ENCODE peak calls at places on chromosomes 2 and 18, in seven cellular contexts. One of them, this sample, is unnamed.

GRCh38 chr18:78169487-78169886 is 810.1 kb upstream of the SALL3 start:
- DNase-seq in fibroblast of the aortic adventitia: no peak
- DNase-seq in epithelial cell of proximal tubule: no peak
- DNase-seq in thoracic aorta: no peak
- DNase-seq in A549: no peak
- DNase-seq in ovary: no peak
- DNase-seq in suprapubic skin: no peak
- DNase-seq in this sample: no peak

GRCh38 chr2:177106212-177106611 is 106.4 kb upstream of the HNRNPA3 start:
- DNase-seq in fibroblast of the aortic adventitia: no peak
- DNase-seq in epithelial cell of proximal tubule: no peak
- DNase-seq in thoracic aorta: no peak
- DNase-seq in A549: peak; percentile 24
- DNase-seq in ovary: no peak
- DNase-seq in suprapubic skin: no peak
- DNase-seq in this sample: peak; percentile 17

GRCh38 chr2:165018207-165018606 is 62.9 kb upstream of the SLC38A11 start:
- DNase-seq in fibroblast of the aortic adventitia: peak; percentile 7
- DNase-seq in epithelial cell of proximal tubule: no peak
- DNase-seq in thoracic aorta: no peak
- DNase-seq in A549: no peak
- DNase-seq in ovary: no peak
- DNase-seq in suprapubic skin: no peak
- DNase-seq in this sample: no peak

GRCh38 chr2:201965550-201965949 is 68.1 kb upstream of the FZD7 start:
- DNase-seq in fibroblast of the aortic adventitia: no peak
- DNase-seq in epithelial cell of proximal tubule: no peak
- DNase-seq in thoracic aorta: no peak
- DNase-seq in A549: peak; percentile 37
- DNase-seq in ovary: no peak
- DNase-seq in suprapubic skin: no peak
- DNase-seq in this sample: no peak

GRCh38 chr18:13453714-13454113 is 235.2 kb downstream of the LDLRAD4 start:
- DNase-seq in fibroblast of the aortic adventitia: no peak
- DNase-seq in epithelial cell of proximal tubule: no peak
- DNase-seq in thoracic aorta: no peak
- DNase-seq in A549: no peak
- DNase-seq in ovary: no peak
- DNase-seq in suprapubic skin: peak; percentile 26
- DNase-seq in this sample: peak; percentile 87

GRCh38 chr2:201130524-201131186 is 14.7 kb downstream of the CFLAR start:
- DNase-seq in fibroblast of the aortic adventitia: peak; percentile 84
- DNase-seq in epithelial cell of proximal tubule: peak; percentile 70
- DNase-seq in thoracic aorta: no peak
- DNase-seq in A549: peak; percentile 52
- DNase-seq in ovary: no peak
- DNase-seq in suprapubic skin: no peak
- DNase-seq in this sample: peak; percentile 91

GRCh38 chr2:165245081-165245480 is 5.9 kb downstream of the SCN2A start:
- DNase-seq in fibroblast of the aortic adventitia: no peak
- DNase-seq in epithelial cell of proximal tubule: no peak
- DNase-seq in thoracic aorta: no peak
- DNase-seq in A549: no peak
- DNase-seq in ovary: no peak
- DNase-seq in suprapubic skin: no peak
- DNase-seq in this sample: no peak

GRCh38 chr2:140880573-140880972 is 1250.2 kb downstream of the LRP1B start:
- DNase-seq in fibroblast of the aortic adventitia: no peak
- DNase-seq in epithelial cell of proximal tubule: no peak
- DNase-seq in thoracic aorta: no peak
- DNase-seq in A549: no peak
- DNase-seq in ovary: no peak
- DNase-seq in suprapubic skin: no peak
- DNase-seq in this sample: no peak

GRCh38 chr2:159922563-159922962 is 124.6 kb upstream of the CD302 start:
- DNase-seq in fibroblast of the aortic adventitia: no peak
- DNase-seq in epithelial cell of proximal tubule: no peak
- DNase-seq in thoracic aorta: no peak
- DNase-seq in A549: no peak
- DNase-seq in ovary: no peak
- DNase-seq in suprapubic skin: no peak
- DNase-seq in this sample: no peak

GRCh38 chr2:43139501-43139900 is 86.9 kb downstream of the ZFP36L2 start:
- DNase-seq in fibroblast of the aortic adventitia: no peak
- DNase-seq in epithelial cell of proximal tubule: no peak
- DNase-seq in thoracic aorta: no peak
- DNase-seq in A549: no peak
- DNase-seq in ovary: no peak
- DNase-seq in suprapubic skin: no peak
- DNase-seq in this sample: no peak

GRCh38 chr2:169509230-169509917 is at the start of gene KLHL41:
- DNase-seq in fibroblast of the aortic adventitia: peak; percentile 44
- DNase-seq in epithelial cell of proximal tubule: no peak
- DNase-seq in thoracic aorta: no peak
- DNase-seq in A549: no peak
- DNase-seq in ovary: no peak
- DNase-seq in suprapubic skin: no peak
- DNase-seq in this sample: no peak

GRCh38 chr2:217995741-217996141 is 7.1 kb downstream of the TNS1 start:
- DNase-seq in fibroblast of the aortic adventitia: peak; percentile 82
- DNase-seq in epithelial cell of proximal tubule: no peak
- DNase-seq in thoracic aorta: no peak
- DNase-seq in A549: no peak
- DNase-seq in ovary: peak; percentile 89
- DNase-seq in suprapubic skin: peak; percentile 88
- DNase-seq in this sample: no peak

GRCh38 chr18:10771053-10771709 is 245.4 kb downstream of the NAPG start:
- DNase-seq in fibroblast of the aortic adventitia: no peak
- DNase-seq in epithelial cell of proximal tubule: no peak
- DNase-seq in thoracic aorta: no peak
- DNase-seq in A549: no peak
- DNase-seq in ovary: no peak
- DNase-seq in suprapubic skin: no peak
- DNase-seq in this sample: no peak

DNA sequence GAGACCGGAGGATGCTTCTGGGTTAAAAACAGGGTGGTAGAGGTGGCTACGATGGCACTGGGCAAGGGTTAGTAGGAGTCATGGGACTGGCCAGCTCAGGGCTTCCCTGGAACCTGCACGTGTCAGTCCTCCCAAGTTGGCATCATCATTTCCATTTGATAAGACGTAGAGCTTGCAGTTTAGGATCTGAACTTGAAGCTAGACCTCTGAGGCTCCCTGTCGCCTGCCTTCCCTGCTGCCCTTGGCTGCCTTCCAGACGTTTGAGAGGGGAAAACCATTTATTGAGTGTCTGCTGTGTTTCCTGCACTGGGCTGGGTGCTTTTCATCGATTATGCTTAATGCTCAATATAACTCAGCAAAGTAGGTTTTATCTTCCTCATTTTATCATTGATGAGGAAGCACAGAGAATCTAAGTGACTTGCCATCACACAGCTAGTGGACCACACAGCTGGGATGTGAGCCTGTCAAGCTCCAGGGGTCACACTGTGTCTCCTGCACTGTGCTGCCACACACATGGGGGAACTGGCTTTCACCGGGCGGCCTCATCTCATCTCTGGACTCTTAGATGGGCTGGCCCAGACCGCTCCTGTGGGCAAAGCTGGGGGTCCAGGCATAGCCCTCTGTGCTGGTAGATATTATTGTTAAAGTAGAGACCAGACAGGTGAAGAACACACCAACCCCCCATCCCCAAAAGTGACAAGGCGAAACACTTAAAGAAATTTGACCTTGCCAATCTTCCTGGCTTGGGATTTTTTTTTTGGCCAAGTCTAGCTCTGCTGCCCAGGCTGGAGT is 7.8 kb downstream of the NT5DC4 start:
- DNase-seq in fibroblast of the aortic adventitia: no peak
- DNase-seq in epithelial cell of proximal tubule: no peak
- DNase-seq in thoracic aorta: no peak
- DNase-seq in A549: no peak
- DNase-seq in ovary: no peak
- DNase-seq in suprapubic skin: no peak
- DNase-seq in this sample: no peak
- H3K4me3 ChIP-seq in fibroblast of the aortic adventitia: no peak overlapping the region
- H3K4me3 ChIP-seq in epithelial cell of proximal tubule: no peak overlapping the region
- H3K4me3 ChIP-seq in thoracic aorta: no peak overlapping the region
- H3K4me3 ChIP-seq in A549: no peak overlapping the region
- H3K4me3 ChIP-seq in ovary: no peak overlapping the region
- H3K4me3 ChIP-seq in suprapubic skin: no peak overlapping the region
- H3K4me3 ChIP-seq in this sample: no peak overlapping the region

GRCh38 chr2:134717706-134718094 is 1.1 kb downstream of the TMEM163 start:
- DNase-seq in fibroblast of the aortic adventitia: no peak
- DNase-seq in epithelial cell of proximal tubule: no peak
- DNase-seq in thoracic aorta: no peak
- DNase-seq in A549: no peak
- DNase-seq in ovary: no peak
- DNase-seq in suprapubic skin: no peak
- DNase-seq in this sample: no peak
- H3K4me3 ChIP-seq in fibroblast of the aortic adventitia: no peak overlapping the region
- H3K4me3 ChIP-seq in epithelial cell of proximal tubule: peak overlapping the region; percentile 52
- H3K4me3 ChIP-seq in thoracic aorta: peak overlapping the region; percentile 64
- H3K4me3 ChIP-seq in A549: peak overlapping the region; percentile 56
- H3K4me3 ChIP-seq in ovary: no peak overlapping the region
- H3K4me3 ChIP-seq in suprapubic skin: peak overlapping the region; percentile 52
- H3K4me3 ChIP-seq in this sample: no peak overlapping the region

GRCh38 chr2:175203621-175204496 is 22.3 kb upstream of the ATP5MC3 start:
- DNase-seq in fibroblast of the aortic adventitia: peak; percentile 43
- DNase-seq in epithelial cell of proximal tubule: peak; percentile 7
- DNase-seq in thoracic aorta: no peak
- DNase-seq in A549: peak; percentile 67
- DNase-seq in ovary: no peak
- DNase-seq in suprapubic skin: no peak
- DNase-seq in this sample: peak; percentile 46
- H3K4me3 ChIP-seq in fibroblast of the aortic adventitia: no peak overlapping the region
- H3K4me3 ChIP-seq in epithelial cell of proximal tubule: no peak overlapping the region
- H3K4me3 ChIP-seq in thoracic aorta: no peak overlapping the region
- H3K4me3 ChIP-seq in A549: no peak overlapping the region
- H3K4me3 ChIP-seq in ovary: no peak overlapping the region
- H3K4me3 ChIP-seq in suprapubic skin: no peak overlapping the region
- H3K4me3 ChIP-seq in this sample: no peak overlapping the region

GRCh38 chr2:64650257-64650656 is 3.5 kb downstream of the SERTAD2 start:
- DNase-seq in fibroblast of the aortic adventitia: no peak
- DNase-seq in epithelial cell of proximal tubule: no peak
- DNase-seq in thoracic aorta: no peak
- DNase-seq in A549: no peak
- DNase-seq in ovary: no peak
- DNase-seq in suprapubic skin: no peak
- DNase-seq in this sample: no peak

GRCh38 chr2:64650722-64651338 is 2.9 kb downstream of the SERTAD2 start:
- DNase-seq in fibroblast of the aortic adventitia: no peak
- DNase-seq in epithelial cell of proximal tubule: no peak
- DNase-seq in thoracic aorta: no peak
- DNase-seq in A549: peak; percentile 57
- DNase-seq in ovary: no peak
- DNase-seq in suprapubic skin: no peak
- DNase-seq in this sample: no peak

GRCh38 chr2:64653174-64654062 is at the start of gene SERTAD2:
- DNase-seq in fibroblast of the aortic adventitia: peak; percentile 81
- DNase-seq in epithelial cell of proximal tubule: no peak
- DNase-seq in thoracic aorta: peak; percentile 37
- DNase-seq in A549: peak; percentile 91
- DNase-seq in ovary: peak; percentile 87
- DNase-seq in suprapubic skin: peak; percentile 91
- DNase-seq in this sample: peak; percentile 75

GRCh38 chr2:64652231-64653173 is 1.2 kb downstream of the SERTAD2 start:
- DNase-seq in fibroblast of the aortic adventitia: peak; percentile 75
- DNase-seq in epithelial cell of proximal tubule: no peak
- DNase-seq in thoracic aorta: no peak
- DNase-seq in A549: peak; percentile 54
- DNase-seq in ovary: peak; percentile 62
- DNase-seq in suprapubic skin: no peak
- DNase-seq in this sample: peak; percentile 79

GRCh38 chr2:64651590-64651989 is 2.1 kb downstream of the SERTAD2 start:
- DNase-seq in fibroblast of the aortic adventitia: no peak
- DNase-seq in epithelial cell of proximal tubule: no peak
- DNase-seq in thoracic aorta: no peak
- DNase-seq in A549: no peak
- DNase-seq in ovary: no peak
- DNase-seq in suprapubic skin: no peak
- DNase-seq in this sample: no peak
- H3K4me3 ChIP-seq in fibroblast of the aortic adventitia: peak overlapping the region; percentile 60
- H3K4me3 ChIP-seq in epithelial cell of proximal tubule: peak overlapping the region; percentile 90
- H3K4me3 ChIP-seq in thoracic aorta: peak overlapping the region; percentile 96
- H3K4me3 ChIP-seq in A549: peak overlapping the region; percentile 80
- H3K4me3 ChIP-seq in ovary: peak overlapping the region; percentile 85
- H3K4me3 ChIP-seq in suprapubic skin: no peak overlapping the region
- H3K4me3 ChIP-seq in this sample: no peak overlapping the region

GRCh38 chr2:29615841-29616240 is 305.5 kb downstream of the ALK start:
- DNase-seq in fibroblast of the aortic adventitia: no peak
- DNase-seq in epithelial cell of proximal tubule: no peak
- DNase-seq in thoracic aorta: no peak
- DNase-seq in A549: no peak
- DNase-seq in ovary: no peak
- DNase-seq in suprapubic skin: no peak
- DNase-seq in this sample: no peak
- H3K4me3 ChIP-seq in fibroblast of the aortic adventitia: no peak overlapping the region
- H3K4me3 ChIP-seq in epithelial cell of proximal tubule: no peak overlapping the region
- H3K4me3 ChIP-seq in thoracic aorta: no peak overlapping the region
- H3K4me3 ChIP-seq in A549: no peak overlapping the region
- H3K4me3 ChIP-seq in ovary: no peak overlapping the region
- H3K4me3 ChIP-seq in suprapubic skin: no peak overlapping the region
- H3K4me3 ChIP-seq in this sample: no peak overlapping the region

GRCh38 chr2:38552259-38552658 is 50.5 kb downstream of the HNRNPLL start:
- DNase-seq in fibroblast of the aortic adventitia: no peak
- DNase-seq in epithelial cell of proximal tubule: no peak
- DNase-seq in thoracic aorta: no peak
- DNase-seq in A549: no peak
- DNase-seq in ovary: no peak
- DNase-seq in suprapubic skin: no peak
- DNase-seq in this sample: no peak
- H3K4me3 ChIP-seq in fibroblast of the aortic adventitia: no peak overlapping the region
- H3K4me3 ChIP-seq in epithelial cell of proximal tubule: no peak overlapping the region
- H3K4me3 ChIP-seq in thoracic aorta: no peak overlapping the region
- H3K4me3 ChIP-seq in A549: no peak overlapping the region
- H3K4me3 ChIP-seq in ovary: no peak overlapping the region
- H3K4me3 ChIP-seq in suprapubic skin: no peak overlapping the region
- H3K4me3 ChIP-seq in this sample: no peak overlapping the region

GRCh38 chr2:8142456-8142855 is 539.4 kb upstream of the ID2 start:
- DNase-seq in fibroblast of the aortic adventitia: no peak
- DNase-seq in epithelial cell of proximal tubule: no peak
- DNase-seq in thoracic aorta: no peak
- DNase-seq in A549: no peak
- DNase-seq in ovary: no peak
- DNase-seq in suprapubic skin: no peak
- DNase-seq in this sample: no peak
- H3K4me3 ChIP-seq in fibroblast of the aortic adventitia: no peak overlapping the region
- H3K4me3 ChIP-seq in epithelial cell of proximal tubule: no peak overlapping the region
- H3K4me3 ChIP-seq in thoracic aorta: no peak overlapping the region
- H3K4me3 ChIP-seq in A549: no peak overlapping the region
- H3K4me3 ChIP-seq in ovary: no peak overlapping the region
- H3K4me3 ChIP-seq in suprapubic skin: no peak overlapping the region
- H3K4me3 ChIP-seq in this sample: no peak overlapping the region

GRCh38 chr2:120287183-120288015 is 34.7 kb downstream of the RALB start:
- DNase-seq in fibroblast of the aortic adventitia: peak; percentile 73
- DNase-seq in epithelial cell of proximal tubule: peak; percentile 90
- DNase-seq in thoracic aorta: no peak
- DNase-seq in A549: peak; percentile 71
- DNase-seq in ovary: no peak
- DNase-seq in suprapubic skin: no peak
- DNase-seq in this sample: peak; percentile 72
- H3K4me3 ChIP-seq in fibroblast of the aortic adventitia: no peak overlapping the region
- H3K4me3 ChIP-seq in epithelial cell of proximal tubule: no peak overlapping the region
- H3K4me3 ChIP-seq in thoracic aorta: no peak overlapping the region
- H3K4me3 ChIP-seq in A549: no peak overlapping the region
- H3K4me3 ChIP-seq in ovary: no peak overlapping the region
- H3K4me3 ChIP-seq in suprapubic skin: no peak overlapping the region
- H3K4me3 ChIP-seq in this sample: no peak overlapping the region

GRCh38 chr2:231662811-231663457 is 45.4 kb upstream of the PTMA start:
- DNase-seq in fibroblast of the aortic adventitia: no peak
- DNase-seq in epithelial cell of proximal tubule: no peak
- DNase-seq in thoracic aorta: no peak
- DNase-seq in A549: no peak
- DNase-seq in ovary: no peak
- DNase-seq in suprapubic skin: peak; percentile 79
- DNase-seq in this sample: no peak
- H3K4me3 ChIP-seq in fibroblast of the aortic adventitia: peak overlapping the region; percentile 57
- H3K4me3 ChIP-seq in epithelial cell of proximal tubule: peak overlapping the region; percentile 54
- H3K4me3 ChIP-seq in thoracic aorta: peak overlapping the region; percentile 68
- H3K4me3 ChIP-seq in A549: peak overlapping the region; percentile 40
- H3K4me3 ChIP-seq in ovary: peak overlapping the region; percentile 47
- H3K4me3 ChIP-seq in suprapubic skin: peak overlapping the region; percentile 49
- H3K4me3 ChIP-seq in this sample: no peak overlapping the region

This sample was measured in trophoblast cell.